ENCODE peak calls at places on chromosomes 3 and 15, in five cellular contexts. B is K562, D is spleen, V is GM12878, E is endothelial cell of umbilical vein. Y is an unnamed sample.

GRCh38 chr15:79311901-79312553 is 1.1 kb downstream of the TMED3 start:
- DNase-seq in B (peak; percentile 9), D (no peak), V (peak; percentile 24), E (no peak), Y (peak; percentile 64)

GRCh38 chr15:83695901-83696425 is 42.0 kb downstream of the ADAMTSL3 start:
- DNase-seq in B (no peak), D (no peak), V (no peak), E (no peak), Y (no peak)

GRCh38 chr3:107241217-107241616 is 136.0 kb upstream of the CCDC54 start:
- DNase-seq in B (peak; percentile 14), D (peak; percentile 71), V (no peak), E (no peak), Y (no peak)

GRCh38 chr3:31952205-31952604 is 28.9 kb downstream of the OSBPL10 start:
- DNase-seq in B (no peak), D (peak; percentile 90), V (no peak), E (no peak), Y (peak; percentile 37)

GRCh38 chr15:64780600-64781156 is 5.3 kb upstream of the RBPMS2 start:
- DNase-seq in B (no peak), D (no peak), V (no peak), E (no peak), Y (no peak)

GRCh38 chr3:32467333-32468070 is 35.1 kb downstream of the CMTM6 start:
- DNase-seq in B (peak; percentile 85), D (peak; percentile 96), V (no peak), E (peak; percentile 89), Y (peak; percentile 31)

GRCh38 chr15:99703603-99704443 is 29.4 kb downstream of the LYSMD4 start:
- DNase-seq in B (peak; percentile 23), D (no peak), V (no peak), E (peak; percentile 96), Y (no peak)

GRCh38 chr15:31275331-31276262 is 51.0 kb upstream of the KLF13 start:
- DNase-seq in B (no peak), D (peak; percentile 59), V (no peak), E (no peak), Y (peak; percentile 75)

GRCh38 chr3:114272271-114272670 is 21.6 kb upstream of the TIGIT start:
- DNase-seq in B (no peak), D (no peak), V (no peak), E (no peak), Y (no peak)

GRCh38 chr3:45043715-45044299 is 17.7 kb downstream of the CLEC3B start:
- DNase-seq in B (peak; percentile 77), D (no peak), V (no peak), E (no peak), Y (no peak)

GRCh38 chr3:190581041-190581501 is 67.2 kb downstream of the IL1RAP start:
- DNase-seq in B (no peak), D (no peak), V (no peak), E (peak; percentile 46), Y (no peak)

GRCh38 chr3:191568206-191568605 is 107.2 kb downstream of the PYDC2 start:
- DNase-seq in B (no peak), D (no peak), V (no peak), E (no peak), Y (no peak)

GRCh38 chr15:68183886-68184285 is 21.2 kb downstream of the CALML4 start:
- DNase-seq in B (no peak), D (no peak), V (no peak), E (no peak), Y (no peak)

GRCh38 chr3:158105124-158105709 is 1.0 kb downstream of the SHOX2 start:
- DNase-seq in B (peak; percentile 47), D (peak; percentile 77), V (no peak), E (no peak), Y (no peak)

GRCh38 chr15:68427366-68427765 is 4.6 kb downstream of the ITGA11 start:
- DNase-seq in B (no peak), D (no peak), V (no peak), E (no peak), Y (no peak)

GRCh38 chr3:50509715-50510114 is 6.3 kb upstream of the CACNA2D2 start:
- DNase-seq in B (no peak), D (no peak), V (no peak), E (no peak), Y (no peak)

GRCh38 chr3:8445861-8446260 is 55.8 kb upstream of the LMCD1 start:
- DNase-seq in B (no peak), D (no peak), V (no peak), E (peak; percentile 99), Y (no peak)

GRCh38 chr3:98982336-98982735 is 80.8 kb upstream of the DCBLD2 start:
- DNase-seq in B (no peak), D (no peak), V (no peak), E (no peak), Y (no peak)

GRCh38 chr3:154018100-154018696 is 103.0 kb upstream of the ARHGEF26 start:
- DNase-seq in B (peak; percentile 37), D (peak; percentile 49), V (peak; percentile 11), E (peak; percentile 23), Y (no peak)

GRCh38 chr15:85063088-85063487 is 81.4 kb downstream of the PDE8A start:
- DNase-seq in B (no peak), D (no peak), V (no peak), E (no peak), Y (no peak)

GRCh38 chr3:148106062-148106461 is 591.6 kb upstream of the AGTR1 start:
- DNase-seq in B (no peak), D (no peak), V (no peak), E (no peak), Y (no peak)

GRCh38 chr3:46936733-46937250 is 39.8 kb downstream of the CCDC12 start:
- DNase-seq in B (no peak), D (peak; percentile 58), V (no peak), E (no peak), Y (no peak)

GRCh38 chr3:129001817-129002572 is 891 bp downstream of the EFCC1 start:
- DNase-seq in B (no peak), D (no peak), V (no peak), E (peak; percentile 37), Y (no peak)

GRCh38 chr3:182969277-182969676 is 11.1 kb downstream of the DCUN1D1 start:
- DNase-seq in B (no peak), D (no peak), V (no peak), E (no peak), Y (no peak)

GRCh38 chr3:194132465-194133358 is 3.2 kb upstream of the HES1 start:
- DNase-seq in B (no peak), D (no peak), V (no peak), E (no peak), Y (no peak)

GRCh38 chr15:100297812-100298211 is 44.0 kb downstream of the ADAMTS17 start:
- DNase-seq in B (no peak), D (no peak), V (no peak), E (no peak), Y (peak; percentile 42)

GRCh38 chr3:79032686-79033318 is 735.0 kb downstream of the ROBO1 start:
- DNase-seq in B (no peak), D (no peak), V (no peak), E (peak; percentile 62), Y (no peak)

GRCh38 chr3:426056-426455 is 229.5 kb downstream of the CHL1 start:
- DNase-seq in B (no peak), D (no peak), V (no peak), E (no peak), Y (no peak)

GRCh38 chr3:192675958-192676649 is 51.2 kb downstream of the FGF12 start:
- DNase-seq in B (no peak), D (no peak), V (peak; percentile 15), E (no peak), Y (no peak)

GRCh38 chr3:98890181-98890882 is 11.2 kb downstream of the DCBLD2 start:
- DNase-seq in B (no peak), D (no peak), V (no peak), E (peak; percentile 30), Y (no peak)

GRCh38 chr3:44929782-44930181 is 46.2 kb downstream of the ZDHHC3 start:
- DNase-seq in B (no peak), D (no peak), V (no peak), E (no peak), Y (no peak)

GRCh38 chr3:172066880-172067778 is 27.8 kb downstream of the FNDC3B start:
- DNase-seq in B (no peak), D (no peak), V (no peak), E (no peak), Y (no peak)

GRCh38 chr15:52679232-52680040 is at the start of gene ATOSA:
- DNase-seq in B (peak; percentile 88), D (peak; percentile 99), V (peak; percentile 48), E (peak; percentile 90), Y (peak; percentile 98)

GRCh38 chr3:64759811-64760210 is 72.0 kb upstream of the ADAMTS9 start:
- DNase-seq in B (no peak), D (no peak), V (no peak), E (no peak), Y (no peak)

GRCh38 chr3:37863949-37864822 is 2.5 kb downstream of the CTDSPL start:
- DNase-seq in B (no peak), D (peak; percentile 55), V (no peak), E (no peak), Y (no peak)
- H3K4me3 ChIP-seq in B (no peak overlapping the region), D (no peak overlapping the region), V (no peak overlapping the region), E (no peak overlapping the region), Y (peak overlapping the region; percentile 84)

GRCh38 chr3:126270145-126270811 is 86.9 kb downstream of the KLF15 start:
- DNase-seq in B (no peak), D (no peak), V (no peak), E (peak; percentile 81), Y (peak; percentile 96)
- TF ChIP-seq POLR2AphosphoS5 in B (no peak), D (no peak), V (no peak), E (no peak), Y (peak; percentile 83)

DNA sequence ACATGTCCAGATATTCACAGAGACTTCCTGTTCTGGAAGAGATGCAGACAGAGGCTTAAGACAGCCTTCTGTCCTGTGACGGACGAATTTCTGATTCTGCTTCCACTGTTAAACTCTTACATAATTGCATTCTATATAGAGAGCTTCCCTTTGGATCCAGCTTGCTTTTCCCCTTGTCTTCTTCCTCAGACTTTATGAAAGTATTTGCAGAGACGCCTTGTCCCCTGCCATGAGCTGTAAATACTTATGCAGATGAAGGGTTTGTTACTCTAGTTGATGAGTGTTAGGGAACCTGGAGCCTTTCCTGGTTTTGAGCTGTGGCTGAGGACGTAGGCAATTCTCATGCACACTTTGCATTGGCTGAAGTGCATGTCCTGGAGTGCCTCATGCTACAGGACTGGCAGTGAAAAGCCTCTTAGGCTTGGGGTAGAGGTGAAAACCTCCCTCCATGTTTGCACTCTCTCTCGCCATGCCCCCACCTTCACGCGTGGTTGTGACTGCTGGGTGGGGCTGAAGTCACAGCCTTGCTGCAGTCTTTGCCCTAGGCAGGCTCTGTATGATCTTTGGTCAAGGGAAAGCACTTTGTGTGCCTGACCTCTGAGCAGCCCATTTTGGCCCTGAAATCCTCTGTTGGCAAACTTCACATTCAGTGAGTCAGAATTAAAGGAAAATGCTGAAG is 286.6 kb downstream of the PTPRG start:
- DNase-seq in B (no peak), D (no peak), V (no peak), E (peak; percentile 50), Y (no peak)
- H3K4me1 ChIP-seq in B (no peaks in the 10 kb centered on the region), D (peaks cover 9% of the 10 kb centered on the region), V (no peaks in the 10 kb centered on the region), E (peaks cover 25% of the 10 kb centered on the region), Y (peaks cover 34% of the 10 kb centered on the region)

DNA sequence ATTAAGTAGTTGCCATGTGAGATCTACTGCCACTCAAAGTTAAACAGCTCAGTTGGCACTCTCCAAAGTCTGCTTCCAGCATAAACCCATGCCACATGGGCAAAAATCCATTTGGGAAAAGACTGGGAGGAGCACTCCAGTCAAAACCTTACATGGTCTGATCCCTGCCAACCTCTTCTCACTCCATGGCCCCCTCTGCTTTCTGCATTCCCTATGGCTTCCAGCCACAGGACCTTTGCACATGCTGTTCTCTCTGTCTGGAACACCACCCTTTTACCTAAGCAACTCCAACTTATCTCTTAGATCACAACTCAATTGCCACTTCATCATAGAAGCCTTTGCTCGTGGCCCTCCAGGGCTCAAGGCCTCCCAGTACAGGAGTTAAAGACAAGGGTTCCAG is 70.4 kb upstream of the WNT5A start:
- DNase-seq in B (no peak), D (no peak), V (no peak), E (no peak), Y (no peak)
- H3K4me3 ChIP-seq in B (no peak overlapping the region), D (no peak overlapping the region), V (no peak overlapping the region), E (no peak overlapping the region), Y (no peak overlapping the region)